ENCODE peak calls at places on chromosomes 13 and 19, in four cellular contexts. One of them, this sample, is unnamed.

GRCh38 chr13:73809561-73809960 is 324.6 kb downstream of the KLF12 start:
- DNase-seq in AG04450: peak; percentile 68
- DNase-seq in AG10803: peak; percentile 52
- DNase-seq in choroid plexus epithelial cell: peak; percentile 74
- DNase-seq in this sample: peak; percentile 59

GRCh38 chr19:15297416-15298224 is 34.7 kb downstream of the BRD4 start:
- DNase-seq in AG04450: peak; percentile 52
- DNase-seq in choroid plexus epithelial cell: peak; percentile 77
- DNase-seq in AG10803: peak; percentile 70
- DNase-seq in this sample: peak; percentile 69

GRCh38 chr13:46578590-46578975 is 25.6 kb downstream of the LRCH1 start:
- DNase-seq in AG04450: no peak
- DNase-seq in choroid plexus epithelial cell: no peak
- DNase-seq in AG10803: no peak
- DNase-seq in this sample: no peak

GRCh38 chr13:80669112-80669511 is 328.2 kb upstream of the SPRY2 start:
- DNase-seq in AG04450: no peak
- DNase-seq in choroid plexus epithelial cell: no peak
- DNase-seq in AG10803: no peak
- DNase-seq in this sample: no peak

GRCh38 chr19:49231389-49231788 is 73.8 kb downstream of the TRPM4 start:
- DNase-seq in choroid plexus epithelial cell: no peak
- DNase-seq in AG04450: no peak
- DNase-seq in AG10803: no peak
- DNase-seq in this sample: no peak

GRCh38 chr19:33251076-33251475 is 25.4 kb upstream of the SLC7A10 start:
- DNase-seq in AG04450: no peak
- DNase-seq in AG10803: no peak
- DNase-seq in choroid plexus epithelial cell: no peak
- DNase-seq in this sample: no peak

GRCh38 chr13:27001705-27002104 is 169.9 kb downstream of the USP12 start:
- DNase-seq in AG04450: no peak
- DNase-seq in choroid plexus epithelial cell: no peak
- DNase-seq in AG10803: no peak
- DNase-seq in this sample: no peak

GRCh38 chr13:24150613-24151012 is 9.9 kb upstream of the SPATA13 start:
- DNase-seq in AG04450: no peak
- DNase-seq in AG10803: no peak
- DNase-seq in choroid plexus epithelial cell: no peak
- DNase-seq in this sample: no peak

GRCh38 chr13:36520111-36520510 is 87.8 kb downstream of the CCNA1 start:
- DNase-seq in choroid plexus epithelial cell: no peak
- DNase-seq in AG10803: no peak
- DNase-seq in AG04450: no peak
- DNase-seq in this sample: no peak

GRCh38 chr19:11446652-11447301 is 11.3 kb downstream of the PRKCSH start:
- DNase-seq in choroid plexus epithelial cell: peak; percentile 40
- DNase-seq in AG04450: no peak
- DNase-seq in AG10803: no peak
- DNase-seq in this sample: peak; percentile 40

GRCh38 chr13:23674795-23675640 is 104.8 kb downstream of the TNFRSF19 start:
- DNase-seq in choroid plexus epithelial cell: peak; percentile 79
- DNase-seq in AG10803: peak; percentile 71
- DNase-seq in AG04450: peak; percentile 92
- DNase-seq in this sample: peak; percentile 43

GRCh38 chr13:78258304-78258703 is 339.7 kb upstream of the EDNRB start:
- DNase-seq in AG04450: no peak
- DNase-seq in choroid plexus epithelial cell: no peak
- DNase-seq in AG10803: no peak
- DNase-seq in this sample: no peak

GRCh38 chr13:99356216-99357089 is 49.3 kb upstream of the GPR183 start:
- DNase-seq in AG04450: peak; percentile 39
- DNase-seq in choroid plexus epithelial cell: peak; percentile 97
- DNase-seq in AG10803: peak; percentile 76
- DNase-seq in this sample: peak; percentile 97

GRCh38 chr13:40109324-40109958 is 454.0 kb downstream of the COG6 start:
- DNase-seq in AG10803: peak; percentile 95
- DNase-seq in AG04450: peak; percentile 70
- DNase-seq in choroid plexus epithelial cell: peak; percentile 98
- DNase-seq in this sample: peak; percentile 93

GRCh38 chr19:38693380-38694223 is 46.2 kb downstream of the ACTN4 start:
- DNase-seq in choroid plexus epithelial cell: peak; percentile 76
- DNase-seq in AG10803: peak; percentile 75
- DNase-seq in AG04450: no peak
- DNase-seq in this sample: peak; percentile 84

GRCh38 chr13:19178901-19179593 is 2.6 kb downstream of the TUBA3C start:
- DNase-seq in AG04450: no peak
- DNase-seq in AG10803: no peak
- DNase-seq in choroid plexus epithelial cell: no peak
- DNase-seq in this sample: no peak

GRCh38 chr19:44313231-44313630 is 8.4 kb upstream of the ZNF235 start:
- DNase-seq in AG10803: no peak
- DNase-seq in AG04450: no peak
- DNase-seq in choroid plexus epithelial cell: no peak
- DNase-seq in this sample: no peak

GRCh38 chr19:43479961-43480561 is 14.7 kb upstream of the LYPD3 start:
- DNase-seq in choroid plexus epithelial cell: no peak
- DNase-seq in AG04450: no peak
- DNase-seq in AG10803: no peak
- DNase-seq in this sample: no peak

GRCh38 chr13:24511019-24511823 is 1.4 kb downstream of the PARP4 start:
- DNase-seq in AG04450: peak; percentile 60
- DNase-seq in AG10803: peak; percentile 84
- DNase-seq in choroid plexus epithelial cell: peak; percentile 94
- DNase-seq in this sample: peak; percentile 97

GRCh38 chr19:4590559-4590958 is 31.1 kb upstream of the SEMA6B start:
- DNase-seq in AG04450: no peak
- DNase-seq in choroid plexus epithelial cell: no peak
- DNase-seq in AG10803: no peak
- DNase-seq in this sample: no peak

GRCh38 chr19:56137405-56137804 is 3.7 kb upstream of the ZNF444 start:
- DNase-seq in AG04450: no peak
- DNase-seq in choroid plexus epithelial cell: no peak
- DNase-seq in AG10803: no peak
- DNase-seq in this sample: no peak

GRCh38 chr19:32971012-32971595 is 654 bp downstream of the CEP89 start:
- DNase-seq in AG10803: peak; percentile 3
- DNase-seq in AG04450: no peak
- DNase-seq in choroid plexus epithelial cell: no peak
- DNase-seq in this sample: no peak

GRCh38 chr13:40161008-40161694 is 505.3 kb downstream of the FOXO1 start:
- DNase-seq in choroid plexus epithelial cell: no peak
- DNase-seq in AG10803: no peak
- DNase-seq in AG04450: no peak
- DNase-seq in this sample: peak; percentile 31

This sample was measured in mesenchymal stem cell.